ENCODE peak calls at places on chromosomes 6 and 20, in nine cellular contexts. G is A673, E is H1, U is heart left ventricle, S is GM13976, I is endothelial cell of umbilical vein, X is astrocyte of the spinal cord, A is lower leg skin, V is heart right ventricle. Z is an unnamed sample.

GRCh38 chr6:251920-252319 is 40.4 kb upstream of the DUSP22 start:
- DNase-seq in G (no peak), E (no peak), U (no peak), S (no peak), I (no peak), X (no peak), A (no peak), V (no peak), Z (no peak)

GRCh38 chr6:28124350-28124970 is at the start of gene ZSCAN16:
- DNase-seq in G (peak), E (peak), U (peak), S (peak), I (peak), X (peak), A (peak), V (peak), Z (peak)

GRCh38 chr6:47663462-47664216 is 34.7 kb upstream of the ADGRF4 start:
- DNase-seq in G (no peak), E (peak), U (no peak), S (no peak), I (no peak), X (no peak), A (no peak), V (no peak), Z (peak)

GRCh38 chr20:6765469-6766058 is 1.9 kb upstream of the BMP2 start:
- DNase-seq in G (peak), E (no peak), U (no peak), S (peak), I (peak), X (peak), A (no peak), V (no peak), Z (no peak)

GRCh38 chr20:2004171-2004570 is 10.3 kb upstream of the PDYN start:
- DNase-seq in G (no peak), E (no peak), U (no peak), S (no peak), I (no peak), X (no peak), A (no peak), V (no peak), Z (peak)

GRCh38 chr6:109349419-109349987 is 32.8 kb downstream of the CD164 start:
- DNase-seq in G (peak), E (peak), U (no peak), S (no peak), I (peak), X (peak), A (no peak), V (peak), Z (no peak)

GRCh38 chr6:73227606-73228255 is 2.4 kb upstream of the KHDC1L start:
- DNase-seq in G (no peak), E (no peak), U (no peak), S (no peak), I (no peak), X (no peak), A (no peak), V (no peak), Z (no peak)

GRCh38 chr6:9732056-9732455 is 682.8 kb downstream of the TFAP2A start:
- DNase-seq in G (peak), E (no peak), U (no peak), S (no peak), I (no peak), X (no peak), A (no peak), V (no peak), Z (no peak)

GRCh38 chr6:24632573-24632972 is 13.4 kb downstream of the KIAA0319 start:
- DNase-seq in G (no peak), E (no peak), U (no peak), S (no peak), I (no peak), X (no peak), A (no peak), V (no peak), Z (no peak)

GRCh38 chr6:9463311-9463710 is 951.6 kb downstream of the TFAP2A start:
- DNase-seq in G (no peak), E (no peak), U (no peak), S (no peak), I (no peak), X (peak), A (no peak), V (no peak), Z (no peak)

GRCh38 chr6:157488635-157489226 is 107.7 kb downstream of the ZDHHC14 start:
- DNase-seq in G (no peak), E (no peak), U (no peak), S (no peak), I (no peak), X (no peak), A (no peak), V (no peak), Z (no peak)

GRCh38 chr6:152292595-152292994 is 344.6 kb downstream of the SYNE1 start:
- DNase-seq in G (no peak), E (no peak), U (no peak), S (no peak), I (no peak), X (no peak), A (no peak), V (no peak), Z (no peak)

GRCh38 chr6:84687487-84687886 is 76.9 kb downstream of the TBX18 start:
- DNase-seq in G (no peak), E (no peak), U (no peak), S (no peak), I (no peak), X (peak), A (no peak), V (no peak), Z (no peak)

GRCh38 chr20:4147319-4147718 is 132.0 kb upstream of the RNF24 start:
- DNase-seq in G (no peak), E (no peak), U (no peak), S (no peak), I (no peak), X (no peak), A (no peak), V (no peak), Z (no peak)

GRCh38 chr6:47352169-47352568 is 42.5 kb upstream of the TNFRSF21 start:
- DNase-seq in G (peak), E (no peak), U (no peak), S (no peak), I (peak), X (no peak), A (no peak), V (no peak), Z (no peak)

GRCh38 chr6:79246891-79247290 is 12.4 kb upstream of the HMGN3 start:
- DNase-seq in G (no peak), E (no peak), U (no peak), S (peak), I (no peak), X (no peak), A (no peak), V (no peak), Z (no peak)

GRCh38 chr20:45823949-45824835 is 2.9 kb downstream of the TNNC2 start:
- DNase-seq in G (peak), E (peak), U (peak), S (peak), I (peak), X (peak), A (no peak), V (no peak), Z (peak)
- TF ChIP-seq CTCF in G (peak), E (peak), U (peak), S (peak), I (peak), X (peak), A (no peak), V (peak), Z (peak)

GRCh38 chr20:62363920-62364851 is 2.9 kb downstream of the LAMA5 start:
- DNase-seq in G (no peak), E (peak), U (peak), S (no peak), I (peak), X (no peak), A (no peak), V (peak), Z (peak)

GRCh38 chr20:62361799-62362589 is 5.1 kb downstream of the LAMA5 start:
- DNase-seq in G (no peak), E (peak), U (peak), S (no peak), I (no peak), X (no peak), A (no peak), V (peak), Z (peak)

GRCh38 chr20:62364911-62365736 is 2.0 kb downstream of the LAMA5 start:
- DNase-seq in G (no peak), E (peak), U (peak), S (no peak), I (no peak), X (no peak), A (no peak), V (peak), Z (peak)

GRCh38 chr20:62362590-62362940 is 4.5 kb downstream of the LAMA5 start:
- DNase-seq in G (no peak), E (no peak), U (no peak), S (no peak), I (no peak), X (no peak), A (no peak), V (no peak), Z (peak)

DNA sequence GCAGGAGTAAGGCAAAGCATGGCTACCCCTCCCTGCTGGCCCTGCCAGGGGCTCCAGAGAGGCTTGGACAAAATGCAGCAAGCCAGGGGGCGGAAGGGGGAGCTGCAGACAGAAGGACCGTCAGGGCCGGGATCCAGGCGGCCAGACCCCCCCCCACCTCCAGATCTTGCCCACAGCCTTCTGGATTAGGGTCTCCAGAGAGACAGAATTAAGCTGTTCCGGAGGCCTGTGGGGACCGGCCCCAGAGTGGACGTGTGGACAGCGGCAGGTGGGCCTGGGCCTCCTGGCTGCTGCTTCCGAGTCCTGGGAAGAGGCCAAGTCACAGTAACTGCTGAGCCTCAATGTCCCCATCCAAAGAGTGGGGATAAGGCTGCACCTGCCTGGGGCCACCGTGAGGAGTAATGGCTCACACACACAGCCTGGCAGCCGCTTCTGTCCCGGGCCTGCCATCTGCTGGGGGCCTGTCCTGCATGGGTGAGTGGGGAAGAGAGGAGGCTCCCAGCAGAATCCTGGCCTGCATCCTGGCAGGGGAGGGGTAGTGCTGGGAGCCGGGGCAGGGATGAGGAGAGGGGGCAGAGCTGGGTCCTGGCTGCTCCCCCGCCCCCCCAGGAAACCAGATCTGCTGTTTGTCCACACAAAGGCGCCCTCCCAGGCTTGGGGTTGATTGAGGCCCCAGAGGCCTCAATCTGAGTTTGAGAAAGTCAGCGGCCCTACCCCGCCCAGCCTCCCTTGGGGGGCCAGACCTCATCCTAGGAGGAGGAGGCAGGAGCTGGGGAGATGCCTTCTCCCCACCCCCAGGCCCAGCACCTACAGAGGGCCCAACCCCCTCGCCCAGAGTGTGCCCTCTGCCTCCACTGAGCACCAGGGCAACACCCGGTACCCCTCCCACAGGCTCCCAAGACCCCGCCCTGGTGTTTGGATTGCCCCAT is 3.9 kb downstream of the LAMA5 start:
- DNase-seq in G (no peak), E (peak), U (peak), S (no peak), I (no peak), X (no peak), A (no peak), V (peak), Z (peak)
- TF ChIP-seq CTCF in G (no peak), E (peak), U (peak), S (no peak), I (no peak), X (peak), A (no peak), V (peak), Z (peak)

DNA sequence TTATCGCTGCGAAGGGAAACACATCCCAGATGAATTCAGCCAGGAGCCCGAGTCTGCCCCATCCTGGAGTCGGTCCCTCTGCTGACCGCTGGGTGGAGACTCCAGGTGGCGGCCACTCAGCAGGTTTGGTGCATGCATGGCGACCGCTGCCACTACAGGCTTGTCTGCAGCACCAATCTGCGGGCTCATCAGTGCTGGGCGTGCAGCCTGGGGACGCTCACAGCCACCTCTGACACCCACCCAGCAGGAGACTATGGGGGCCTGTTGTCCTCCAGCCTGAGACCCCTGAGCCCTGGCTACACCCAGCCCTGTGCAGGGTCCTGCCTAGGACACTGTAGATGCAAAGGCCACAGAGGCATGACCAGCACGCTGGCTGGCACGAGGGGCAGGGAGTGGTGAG is 40.5 kb upstream of the GATA5 start:
- DNase-seq in G (no peak), E (no peak), U (no peak), S (no peak), I (no peak), X (no peak), A (no peak), V (no peak), Z (peak)
- TF ChIP-seq CTCF in G (no peak), E (peak), U (peak), S (no peak), I (peak), X (no peak), A (no peak), V (peak), Z (peak)

DNA sequence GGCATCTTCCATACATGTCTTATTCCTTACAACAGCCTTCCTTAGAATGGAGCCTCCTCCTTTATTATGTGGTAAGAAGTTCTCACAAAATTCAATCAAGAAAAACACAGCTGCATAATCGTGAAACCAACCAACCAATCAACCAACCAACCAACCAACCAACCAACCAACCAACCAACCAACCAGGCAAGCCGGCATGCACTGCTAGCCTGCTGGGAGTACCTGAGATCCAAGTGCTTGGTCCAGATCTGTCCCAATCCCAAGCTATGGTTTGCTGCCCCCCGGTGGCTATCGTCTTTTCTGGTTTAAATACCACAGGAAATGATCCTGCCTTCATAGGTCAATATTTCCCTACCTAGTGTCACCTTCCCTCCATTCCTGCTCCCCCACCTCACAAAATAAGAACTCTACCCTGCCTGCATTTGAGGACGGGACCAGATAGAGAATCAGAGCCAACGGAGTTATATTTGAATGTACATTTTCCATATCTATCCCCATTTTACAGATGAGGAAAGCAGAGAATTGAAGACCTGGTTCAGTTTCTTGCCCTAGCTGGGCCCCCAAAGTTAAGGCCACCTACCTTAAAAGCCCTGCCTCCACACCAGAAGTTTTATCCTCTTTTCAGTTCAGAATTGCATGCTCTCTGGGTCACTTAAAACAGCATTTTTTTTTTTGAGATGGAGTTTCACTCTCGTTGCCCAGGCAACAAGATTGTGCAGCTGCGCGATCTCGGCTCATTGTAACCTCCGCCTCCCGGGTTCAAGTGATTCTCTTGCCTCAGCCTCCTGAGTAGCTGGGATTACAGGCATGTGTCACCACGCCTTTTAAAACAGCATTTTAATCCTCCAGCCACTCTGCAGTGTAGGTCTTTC is 27.1 kb downstream of the RAB44 start:
- DNase-seq in G (peak), E (peak), U (peak), S (peak), I (peak), X (peak), A (peak), V (peak), Z (peak)
- TF ChIP-seq CTCF in G (peak), E (peak), U (peak), S (peak), I (peak), X (peak), A (no peak), V (peak), Z (peak)

DNA sequence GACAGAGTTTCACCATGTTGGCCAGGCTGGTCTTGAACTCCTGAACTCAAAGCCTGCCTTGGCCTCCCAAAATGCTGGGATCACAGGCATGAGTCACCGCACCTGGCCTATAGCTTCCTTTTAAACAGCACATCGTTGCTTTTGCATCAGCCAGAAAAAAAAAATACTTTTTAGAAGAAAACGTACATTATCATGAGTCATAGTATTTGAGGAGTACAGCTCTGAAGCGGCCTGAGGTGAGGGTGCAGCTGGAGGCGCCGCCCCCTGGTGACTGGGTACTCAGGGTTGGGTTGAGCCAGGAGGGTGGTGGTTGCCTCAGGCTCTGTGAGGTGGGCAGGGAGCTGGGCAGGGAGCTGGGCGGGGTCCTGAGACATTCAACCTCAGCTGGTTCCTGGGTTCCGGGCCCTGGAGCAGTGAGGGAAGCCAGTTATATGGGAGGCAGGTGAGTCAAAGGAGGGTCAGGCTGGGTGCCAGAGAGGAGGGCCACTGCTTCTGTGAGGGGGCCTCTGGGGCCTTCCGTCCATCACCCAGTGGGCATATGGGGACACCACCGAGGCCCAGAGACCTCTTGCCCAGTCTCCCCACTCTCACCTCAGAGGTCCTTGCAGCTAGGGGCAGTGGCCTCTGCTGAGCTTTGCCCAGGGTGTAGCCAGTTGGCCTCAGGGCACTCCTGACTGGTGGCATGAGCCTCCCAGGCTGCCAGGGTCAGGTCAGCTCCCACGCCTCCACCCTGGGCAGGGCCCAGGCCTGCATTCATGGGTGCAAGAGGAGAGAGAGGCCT is 11.7 kb upstream of the ID1 start:
- DNase-seq in G (no peak), E (no peak), U (no peak), S (no peak), I (peak), X (peak), A (peak), V (no peak), Z (peak)
- TF ChIP-seq CTCF in G (no peak), E (no peak), U (no peak), S (no peak), I (no peak), X (peak), A (no peak), V (no peak), Z (peak)

GRCh38 chr6:127121637-127121960 is 3.1 kb downstream of the RSPO3 start:
- DNase-seq in G (no peak), E (no peak), U (no peak), S (no peak), I (no peak), X (no peak), A (no peak), V (no peak), Z (no peak)
- TF ChIP-seq CTCF in G (no peak), E (no peak), U (no peak), S (no peak), I (no peak), X (no peak), A (no peak), V (no peak), Z (no peak)